ENCODE peak calls at places on chromosomes 4 and X, in nine cellular contexts. I is amniotic stem cell; H is activated CD8-positive, alpha-beta memory T cell treated with anti-CD3 and anti-CD28 coated beads, Interleukin-2, amount 50 U/mL, for 48 hours; N is activated effector memory CD4-positive, alpha-beta T cell treated with Interleukin-2 at 50 U/mL for 16 hours; G is WTC11; J is GM23248; Z is Daoy; K is AG08396; W is EH. D is an unnamed sample.

GRCh38 chrX:151973851-151974335 is 583 bp downstream of the GABRE start:
- DNase-seq in J (peak; percentile 72), N (no peak), K (peak; percentile 26), G (peak; percentile 15), Z (peak; percentile 55), I (no peak), W (peak; percentile 44), H (no peak), D (peak; percentile 30)

GRCh38 chr4:33340168-33340567 is 2620.0 kb downstream of the PCDH7 start:
- DNase-seq in Z (no peak), G (no peak), I (no peak), H (no peak), K (no peak), W (no peak), N (no peak), J (no peak), D (no peak)

GRCh38 chr4:53706422-53707032 is 115.2 kb upstream of the LNX1 start:
- DNase-seq in N (no peak), H (no peak), I (peak; percentile 30), K (peak; percentile 21), J (peak; percentile 79), Z (no peak), G (no peak), W (peak; percentile 66), D (peak; percentile 66)

GRCh38 chr4:105741548-105741947 is 33.0 kb downstream of the GSTCD start:
- DNase-seq in W (peak; percentile 37), I (peak; percentile 0), N (no peak), G (no peak), H (no peak), Z (no peak), J (peak; percentile 46), K (no peak), D (peak; percentile 12)

GRCh38 chrX:140712413-140713173 is 3.0 kb downstream of the LINC00632 start:
- DNase-seq in K (peak; percentile 29), I (no peak), Z (peak; percentile 64), G (peak; percentile 60), N (peak; percentile 0), J (peak; percentile 50), W (peak; percentile 30), H (peak; percentile 46), D (peak; percentile 3)

GRCh38 chr4:115201042-115201330 is 87.6 kb upstream of the NDST4 start:
- DNase-seq in I (no peak), J (no peak), N (no peak), Z (no peak), G (no peak), H (no peak), W (no peak), K (no peak), D (no peak)

GRCh38 chrX:48939417-48940228 is 17.8 kb downstream of the OTUD5 start:
- DNase-seq in K (no peak), N (no peak), W (no peak), H (no peak), J (no peak), Z (no peak), I (no peak), G (no peak), D (no peak)

GRCh38 chr4:1711055-1711905 is 839 bp downstream of the SLBP start:
- DNase-seq in G (peak; percentile 43), J (peak; percentile 83), I (peak; percentile 21), W (peak; percentile 61), K (peak; percentile 71), N (peak; percentile 31), Z (peak; percentile 52), H (peak; percentile 74), D (peak; percentile 71)

GRCh38 chr4:39179681-39180080 is 2.6 kb upstream of the WDR19 start:
- DNase-seq in K (no peak), W (no peak), I (no peak), Z (no peak), H (no peak), J (no peak), G (no peak), N (no peak), D (no peak)

GRCh38 chr4:82785248-82786003 is 13.2 kb downstream of the SCD5 start:
- DNase-seq in G (no peak), I (no peak), J (peak; percentile 96), N (no peak), K (peak; percentile 33), H (no peak), Z (peak; percentile 75), W (peak; percentile 95), D (peak; percentile 84)

GRCh38 chr4:144451771-144452170 is 194.2 kb upstream of the HHIP start:
- DNase-seq in W (no peak), H (no peak), N (no peak), J (no peak), I (no peak), Z (no peak), K (no peak), G (no peak), D (no peak)

GRCh38 chrX:153564047-153564606 is 34.8 kb downstream of the CCNQ start:
- DNase-seq in H (no peak), G (no peak), J (no peak), I (no peak), Z (no peak), W (no peak), N (no peak), K (no peak), D (no peak)

GRCh38 chrX:2627272-2627867 is 63.7 kb upstream of the CD99 start:
- DNase-seq in I (no peak), W (peak; percentile 58), J (peak; percentile 39), G (peak; percentile 72), H (no peak), N (no peak), K (peak; percentile 27), Z (peak; percentile 13), D (peak; percentile 39)

GRCh38 chr4:169210516-169211108 is 60.1 kb downstream of the SH3RF1 start:
- DNase-seq in G (no peak), H (no peak), I (no peak), W (no peak), N (no peak), Z (no peak), J (no peak), K (no peak), D (no peak)

GRCh38 chr4:185384061-185384460 is 11.7 kb downstream of the LRP2BP start:
- DNase-seq in H (no peak), W (no peak), K (no peak), Z (no peak), N (no peak), I (no peak), J (no peak), G (no peak), D (no peak)

GRCh38 chrX:9182041-9182440 is 148.1 kb upstream of the FAM9B start:
- DNase-seq in J (peak; percentile 46), I (no peak), K (no peak), Z (no peak), H (no peak), G (no peak), N (no peak), W (no peak), D (no peak)

GRCh38 chr4:40200881-40201797 is 4.3 kb downstream of the RHOH start:
- DNase-seq in H (no peak), W (no peak), Z (peak; percentile 9), I (no peak), G (no peak), J (no peak), K (no peak), N (no peak), D (no peak)

GRCh38 chr4:133839326-133839725 is 362.3 kb downstream of the PABPC4L start:
- DNase-seq in K (no peak), G (no peak), J (peak; percentile 5), H (no peak), W (peak; percentile 23), I (no peak), N (no peak), Z (no peak), D (no peak)

GRCh38 chr4:142703694-142704309 is 142.3 kb downstream of the INPP4B start:
- DNase-seq in I (no peak), N (peak; percentile 25), K (no peak), W (no peak), G (no peak), Z (no peak), J (no peak), H (no peak), D (no peak)

GRCh38 chr4:186642530-186642929 is 81.1 kb downstream of the FAT1 start:
- DNase-seq in I (no peak), G (no peak), Z (no peak), K (no peak), H (no peak), N (no peak), J (no peak), W (no peak), D (no peak)

GRCh38 chrX:129522184-129523059 is 868 bp downstream of the SMARCA1 start:
- DNase-seq in I (peak; percentile 45), H (no peak), J (peak; percentile 81), K (peak; percentile 65), N (no peak), G (peak; percentile 61), Z (peak; percentile 69), W (peak; percentile 75), D (peak; percentile 76)

GRCh38 chr4:21763865-21764264 is 184.7 kb downstream of the KCNIP4 start:
- DNase-seq in Z (no peak), N (no peak), W (no peak), K (no peak), J (no peak), G (no peak), H (no peak), I (no peak), D (no peak)

GRCh38 chr4:22434895-22435294 is 81.0 kb downstream of the ADGRA3 start:
- DNase-seq in K (peak; percentile 31), G (peak; percentile 45), H (no peak), W (peak; percentile 54), J (peak; percentile 55), Z (peak; percentile 37), I (no peak), N (no peak), D (peak; percentile 8)

GRCh38 chr4:82097504-82097903 is 276.3 kb downstream of the HNRNPD start:
- DNase-seq in W (no peak), H (no peak), Z (peak; percentile 19), J (no peak), N (no peak), I (no peak), G (no peak), K (no peak), D (no peak)

GRCh38 chr4:2364654-2365053 is 53.8 kb downstream of the ZFYVE28 start:
- DNase-seq in Z (peak; percentile 46), J (peak; percentile 92), W (peak; percentile 78), N (peak; percentile 38), K (peak; percentile 92), G (no peak), I (no peak), H (peak; percentile 82), D (peak; percentile 96)

GRCh38 chrX:38878674-38879375 is 77.6 kb downstream of the MID1IP1 start:
- DNase-seq in J (no peak), N (no peak), G (no peak), K (no peak), W (no peak), Z (no peak), I (no peak), H (no peak), D (no peak)

GRCh38 chrX:40877869-40878268 is 142.5 kb upstream of the MED14 start:
- DNase-seq in Z (no peak), W (peak; percentile 37), N (no peak), H (no peak), K (no peak), J (peak; percentile 33), I (peak; percentile 8), G (no peak), D (peak; percentile 15)

GRCh38 chr4:76002176-76002575 is 5.1 kb downstream of the CXCL9 start:
- DNase-seq in I (no peak), J (peak; percentile 21), Z (no peak), W (peak; percentile 46), G (no peak), H (no peak), K (no peak), N (no peak), D (no peak)

GRCh38 chr4:111633663-111634266 is 511.5 kb upstream of the FAM241A start:
- DNase-seq in W (no peak), H (no peak), J (no peak), I (no peak), K (no peak), G (no peak), N (no peak), Z (no peak), D (no peak)

GRCh38 chr4:136400829-136401228 is 1131.5 kb downstream of the PCDH18 start:
- DNase-seq in J (no peak), Z (no peak), G (no peak), W (no peak), N (no peak), K (peak; percentile 4), I (no peak), H (no peak), D (no peak)

GRCh38 chr4:54745031-54745770 is 87.4 kb downstream of the KIT start:
- DNase-seq in I (no peak), N (no peak), H (no peak), Z (no peak), K (no peak), J (peak; percentile 32), W (peak; percentile 27), G (no peak), D (no peak)

D was measured in GM03348.